ENCODE peak calls at places on chromosomes 4 and X, in six cellular contexts. One of them, this sample, is unnamed.

GRCh38 chrX:47311857-47312774 is 58.3 kb upstream of the ZNF157 start:
- DNase-seq in choroid plexus epithelial cell: peak; percentile 83
- DNase-seq in K562: peak; percentile 51
- DNase-seq in BE2C: peak; percentile 42
- DNase-seq in endothelial cell: peak; percentile 42
- DNase-seq in IMR-90: peak; percentile 63
- DNase-seq in this sample: peak; percentile 24

GRCh38 chr4:185211035-185211434 is 1.6 kb downstream of the SNX25 start:
- DNase-seq in choroid plexus epithelial cell: peak; percentile 16
- DNase-seq in K562: no peak
- DNase-seq in BE2C: no peak
- DNase-seq in endothelial cell: no peak
- DNase-seq in IMR-90: peak; percentile 28
- DNase-seq in this sample: no peak

GRCh38 chrX:41480508-41481260 is 33.5 kb downstream of the NYX start:
- DNase-seq in choroid plexus epithelial cell: no peak
- DNase-seq in K562: no peak
- DNase-seq in BE2C: no peak
- DNase-seq in endothelial cell: no peak
- DNase-seq in IMR-90: no peak
- DNase-seq in this sample: no peak

GRCh38 chr4:3780347-3781171 is 14.4 kb downstream of the ADRA2C start:
- DNase-seq in choroid plexus epithelial cell: no peak
- DNase-seq in K562: peak; percentile 25
- DNase-seq in BE2C: peak; percentile 95
- DNase-seq in endothelial cell: no peak
- DNase-seq in IMR-90: no peak
- DNase-seq in this sample: no peak

GRCh38 chrX:97820170-97820569 is 936.5 kb downstream of the RPA4 start:
- DNase-seq in choroid plexus epithelial cell: no peak
- DNase-seq in K562: no peak
- DNase-seq in BE2C: no peak
- DNase-seq in endothelial cell: no peak
- DNase-seq in IMR-90: no peak
- DNase-seq in this sample: no peak

GRCh38 chr4:10622728-10623127 is 61.8 kb downstream of the CLNK start:
- DNase-seq in choroid plexus epithelial cell: peak; percentile 37
- DNase-seq in K562: no peak
- DNase-seq in BE2C: no peak
- DNase-seq in endothelial cell: peak; percentile 19
- DNase-seq in IMR-90: no peak
- DNase-seq in this sample: no peak

GRCh38 chr4:154529737-154530136 is 20.5 kb downstream of the PLRG1 start:
- DNase-seq in choroid plexus epithelial cell: peak; percentile 13
- DNase-seq in K562: no peak
- DNase-seq in BE2C: no peak
- DNase-seq in endothelial cell: no peak
- DNase-seq in IMR-90: no peak
- DNase-seq in this sample: no peak

GRCh38 chr4:172553216-172553615 is 615.4 kb upstream of the GALNT7 start:
- DNase-seq in choroid plexus epithelial cell: peak; percentile 41
- DNase-seq in K562: no peak
- DNase-seq in BE2C: no peak
- DNase-seq in endothelial cell: no peak
- DNase-seq in IMR-90: no peak
- DNase-seq in this sample: no peak

GRCh38 chr4:2637956-2638552 is 101.6 kb downstream of the FAM193A start:
- DNase-seq in choroid plexus epithelial cell: no peak
- DNase-seq in K562: no peak
- DNase-seq in BE2C: no peak
- DNase-seq in endothelial cell: no peak
- DNase-seq in IMR-90: no peak
- DNase-seq in this sample: no peak

GRCh38 chr4:83138979-83139378 is 24.4 kb upstream of the PLAC8 start:
- DNase-seq in choroid plexus epithelial cell: no peak
- DNase-seq in K562: no peak
- DNase-seq in BE2C: no peak
- DNase-seq in endothelial cell: no peak
- DNase-seq in IMR-90: no peak
- DNase-seq in this sample: no peak

GRCh38 chr4:77582151-77582550 is 23.5 kb upstream of the CXCL13 start:
- DNase-seq in choroid plexus epithelial cell: peak; percentile 52
- DNase-seq in K562: no peak
- DNase-seq in BE2C: no peak
- DNase-seq in endothelial cell: no peak
- DNase-seq in IMR-90: no peak
- DNase-seq in this sample: no peak

GRCh38 chrX:7100022-7100421 is 47.5 kb upstream of the STS start:
- DNase-seq in choroid plexus epithelial cell: no peak
- DNase-seq in K562: no peak
- DNase-seq in BE2C: no peak
- DNase-seq in endothelial cell: no peak
- DNase-seq in IMR-90: no peak
- DNase-seq in this sample: no peak

GRCh38 chrX:68708503-68709290 is 61.2 kb downstream of the STARD8 start:
- DNase-seq in choroid plexus epithelial cell: no peak
- DNase-seq in K562: no peak
- DNase-seq in BE2C: no peak
- DNase-seq in endothelial cell: no peak
- DNase-seq in IMR-90: no peak
- DNase-seq in this sample: no peak

GRCh38 chr4:69322055-69322454 is 41.8 kb downstream of the UGT2B28 start:
- DNase-seq in choroid plexus epithelial cell: peak; percentile 66
- DNase-seq in K562: peak; percentile 3
- DNase-seq in BE2C: no peak
- DNase-seq in endothelial cell: no peak
- DNase-seq in IMR-90: peak; percentile 0
- DNase-seq in this sample: no peak

GRCh38 chr4:152817331-152817730 is 37.6 kb downstream of the ARFIP1 start:
- DNase-seq in choroid plexus epithelial cell: peak; percentile 52
- DNase-seq in K562: no peak
- DNase-seq in BE2C: no peak
- DNase-seq in endothelial cell: no peak
- DNase-seq in IMR-90: peak; percentile 6
- DNase-seq in this sample: no peak

GRCh38 chrX:113594504-113594903 is 753.9 kb upstream of the AMOT start:
- DNase-seq in choroid plexus epithelial cell: no peak
- DNase-seq in K562: no peak
- DNase-seq in BE2C: no peak
- DNase-seq in endothelial cell: no peak
- DNase-seq in IMR-90: no peak
- DNase-seq in this sample: no peak

GRCh38 chr4:58553679-58554078 is 1443.5 kb upstream of the IGFBP7 start:
- DNase-seq in choroid plexus epithelial cell: no peak
- DNase-seq in K562: no peak
- DNase-seq in BE2C: no peak
- DNase-seq in endothelial cell: no peak
- DNase-seq in IMR-90: no peak
- DNase-seq in this sample: no peak

GRCh38 chrX:120251471-120252011 is 929 bp downstream of the ZBTB33 start:
- DNase-seq in choroid plexus epithelial cell: peak; percentile 23
- DNase-seq in K562: peak; percentile 61
- DNase-seq in BE2C: peak; percentile 16
- DNase-seq in endothelial cell: peak; percentile 8
- DNase-seq in IMR-90: peak; percentile 18
- DNase-seq in this sample: peak; percentile 16

GRCh38 chr4:95183656-95184408 is 364.9 kb downstream of the UNC5C start:
- DNase-seq in choroid plexus epithelial cell: no peak
- DNase-seq in K562: no peak
- DNase-seq in BE2C: no peak
- DNase-seq in endothelial cell: no peak
- DNase-seq in IMR-90: no peak
- DNase-seq in this sample: no peak

GRCh38 chr4:13493793-13494192 is 9.7 kb upstream of the RAB28 start:
- DNase-seq in choroid plexus epithelial cell: no peak
- DNase-seq in K562: no peak
- DNase-seq in BE2C: no peak
- DNase-seq in endothelial cell: no peak
- DNase-seq in IMR-90: no peak
- DNase-seq in this sample: no peak

GRCh38 chrX:9318213-9318612 is 146.6 kb upstream of the TBL1X start:
- DNase-seq in choroid plexus epithelial cell: no peak
- DNase-seq in K562: no peak
- DNase-seq in BE2C: no peak
- DNase-seq in endothelial cell: no peak
- DNase-seq in IMR-90: no peak
- DNase-seq in this sample: no peak

GRCh38 chr4:62470421-62470983 is 1270.4 kb downstream of the ADGRL3 start:
- DNase-seq in choroid plexus epithelial cell: no peak
- DNase-seq in K562: no peak
- DNase-seq in BE2C: no peak
- DNase-seq in endothelial cell: no peak
- DNase-seq in IMR-90: no peak
- DNase-seq in this sample: no peak

GRCh38 chr4:62470020-62470419 is 1269.9 kb downstream of the ADGRL3 start:
- DNase-seq in choroid plexus epithelial cell: no peak
- DNase-seq in K562: no peak
- DNase-seq in BE2C: no peak
- DNase-seq in endothelial cell: no peak
- DNase-seq in IMR-90: no peak
- DNase-seq in this sample: no peak

GRCh38 chr4:62474802-62475201 is 1274.7 kb downstream of the ADGRL3 start:
- DNase-seq in choroid plexus epithelial cell: no peak
- DNase-seq in K562: no peak
- DNase-seq in BE2C: no peak
- DNase-seq in endothelial cell: no peak
- DNase-seq in IMR-90: no peak
- DNase-seq in this sample: no peak
- TF ChIP-seq CTCF in choroid plexus epithelial cell: no peak
- TF ChIP-seq CTCF in K562: no peak
- TF ChIP-seq CTCF in BE2C: no peak
- TF ChIP-seq CTCF in endothelial cell: no peak
- TF ChIP-seq CTCF in IMR-90: no peak
- TF ChIP-seq CTCF in this sample: no peak

GRCh38 chr4:14888790-14889189 is 113.5 kb upstream of the CPEB2 start:
- DNase-seq in choroid plexus epithelial cell: peak; percentile 59
- DNase-seq in K562: no peak
- DNase-seq in BE2C: no peak
- DNase-seq in endothelial cell: no peak
- DNase-seq in IMR-90: no peak
- DNase-seq in this sample: no peak
- TF ChIP-seq CTCF in choroid plexus epithelial cell: no peak
- TF ChIP-seq CTCF in K562: no peak
- TF ChIP-seq CTCF in BE2C: no peak
- TF ChIP-seq CTCF in endothelial cell: no peak
- TF ChIP-seq CTCF in IMR-90: no peak
- TF ChIP-seq CTCF in this sample: no peak

GRCh38 chr4:44446191-44446590 is 2.4 kb downstream of the KCTD8 start:
- DNase-seq in choroid plexus epithelial cell: no peak
- DNase-seq in K562: no peak
- DNase-seq in BE2C: no peak
- DNase-seq in endothelial cell: no peak
- DNase-seq in IMR-90: no peak
- DNase-seq in this sample: no peak

GRCh38 chr4:44446801-44447562 is 1.6 kb downstream of the KCTD8 start:
- DNase-seq in choroid plexus epithelial cell: no peak
- DNase-seq in K562: no peak
- DNase-seq in BE2C: no peak
- DNase-seq in endothelial cell: peak; percentile 11
- DNase-seq in IMR-90: no peak
- DNase-seq in this sample: peak; percentile 60

GRCh38 chr4:44448548-44449443 is at the start of gene KCTD8:
- DNase-seq in choroid plexus epithelial cell: peak; percentile 34
- DNase-seq in K562: peak; percentile 46
- DNase-seq in BE2C: peak; percentile 90
- DNase-seq in endothelial cell: peak; percentile 94
- DNase-seq in IMR-90: peak; percentile 39
- DNase-seq in this sample: peak; percentile 97

DNA sequence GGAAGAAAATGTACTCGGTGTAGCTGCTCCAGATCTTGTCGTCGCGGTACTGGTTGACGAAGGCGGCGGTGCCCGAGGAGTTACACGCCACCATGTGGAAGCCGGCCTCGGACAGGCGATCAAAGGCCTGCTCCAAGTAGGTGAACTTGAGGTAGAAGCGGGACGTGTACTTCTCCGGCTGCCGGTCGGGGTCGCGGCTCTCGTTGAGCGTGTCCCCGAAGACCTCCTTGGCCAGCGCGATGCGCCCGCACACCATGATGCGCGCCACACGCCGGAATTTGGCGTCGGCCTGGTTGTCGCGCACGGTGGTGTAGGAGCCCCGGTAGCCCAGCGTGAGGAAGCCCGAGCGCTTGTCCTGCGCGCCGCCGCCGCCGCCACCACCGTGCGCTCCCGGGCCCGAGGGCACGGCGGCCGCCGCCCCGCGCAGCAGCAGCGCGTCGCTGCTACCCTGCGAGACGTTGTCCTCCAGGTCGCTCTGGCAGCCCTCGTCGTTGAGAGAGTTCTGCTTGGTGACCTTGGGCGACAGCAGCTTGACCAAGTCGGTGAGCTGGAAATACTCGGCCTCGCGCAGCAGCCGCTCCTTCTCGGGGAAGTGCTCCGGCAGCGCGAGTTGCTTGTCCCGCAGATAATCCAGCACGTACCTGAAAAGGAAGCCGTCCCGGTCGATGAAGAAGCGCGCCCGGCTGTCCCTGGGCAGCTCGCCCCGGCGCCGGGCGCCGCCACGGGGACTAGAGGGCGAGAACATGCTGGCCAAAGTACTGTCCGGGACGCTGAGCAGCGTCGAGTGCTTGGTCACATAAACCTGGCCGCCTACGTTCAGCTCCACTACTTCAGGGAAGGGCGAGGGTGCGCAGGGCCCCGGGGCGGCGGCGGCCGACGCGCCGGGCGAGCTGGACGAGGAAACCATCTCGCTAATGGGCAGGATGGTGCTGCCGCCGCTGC is 775 bp downstream of the KCTD8 start:
- DNase-seq in choroid plexus epithelial cell: peak; percentile 4
- DNase-seq in K562: no peak
- DNase-seq in BE2C: peak; percentile 7
- DNase-seq in endothelial cell: peak; percentile 47
- DNase-seq in IMR-90: no peak
- DNase-seq in this sample: peak; percentile 70
- TF ChIP-seq CTCF in choroid plexus epithelial cell: no peak
- TF ChIP-seq CTCF in K562: no peak
- TF ChIP-seq CTCF in BE2C: no peak
- TF ChIP-seq CTCF in endothelial cell: no peak
- TF ChIP-seq CTCF in IMR-90: no peak
- TF ChIP-seq CTCF in this sample: no peak

DNA sequence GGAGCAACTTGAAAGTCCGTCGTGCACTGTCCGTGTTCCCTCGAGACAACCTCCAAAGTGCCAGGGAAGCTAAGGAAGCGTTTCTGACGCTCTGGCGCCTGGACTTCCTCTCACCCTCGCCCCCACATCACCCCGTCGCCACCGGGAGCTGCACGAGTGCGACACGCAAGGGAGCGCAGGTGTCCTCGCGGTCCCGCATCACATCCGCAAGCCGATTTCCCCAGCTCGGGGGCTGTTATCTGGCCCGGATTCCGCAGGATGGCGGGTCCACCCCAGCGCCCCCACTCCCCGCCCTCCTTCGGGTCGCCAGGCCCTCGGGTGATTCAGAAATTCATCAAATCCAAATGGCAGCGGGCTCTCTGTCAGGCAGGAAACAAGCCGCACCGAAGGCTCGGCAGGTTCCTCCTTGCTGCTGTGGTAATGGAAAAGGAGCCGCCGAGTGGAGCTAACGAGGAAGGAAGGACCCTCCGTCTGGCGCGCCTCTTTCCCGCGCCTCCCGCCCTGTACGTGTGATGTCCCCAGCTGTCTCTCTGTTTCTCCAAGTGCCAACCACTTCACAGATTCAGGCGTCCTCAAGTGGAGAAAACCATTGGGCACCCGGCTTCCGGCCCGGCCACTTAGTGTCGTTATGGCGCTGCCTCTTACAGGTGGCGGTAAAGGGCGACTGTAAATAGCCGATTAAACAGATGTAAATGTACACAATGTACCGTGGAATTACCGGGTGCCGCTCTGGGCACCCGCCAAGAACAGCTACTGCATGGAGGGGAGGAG is 901 bp upstream of the SETD7 start:
- DNase-seq in choroid plexus epithelial cell: no peak
- DNase-seq in K562: no peak
- DNase-seq in BE2C: peak; percentile 60
- DNase-seq in endothelial cell: peak; percentile 50
- DNase-seq in IMR-90: no peak
- DNase-seq in this sample: peak; percentile 54
- TF ChIP-seq CTCF in choroid plexus epithelial cell: no peak
- TF ChIP-seq CTCF in K562: no peak
- TF ChIP-seq CTCF in BE2C: no peak
- TF ChIP-seq CTCF in endothelial cell: no peak
- TF ChIP-seq CTCF in IMR-90: no peak
- TF ChIP-seq CTCF in this sample: no peak